ENCODE peak calls at places on chromosomes 11 and 22, in eight cellular contexts. One of them, this sample, is unnamed.

GRCh38 chr11:117997436-117998200 is 11.4 kb downstream of the IL10RA start:
- DNase-seq in IMR-90: no peak
- DNase-seq in foreskin fibroblast: no peak
- DNase-seq in upper lobe of right lung: no peak
- DNase-seq in endothelial cell: no peak
- DNase-seq in K562: no peak
- DNase-seq in astrocyte of the spinal cord: no peak
- DNase-seq in AG04450: no peak
- DNase-seq in this sample: peak

GRCh38 chr11:33829430-33830141 is 55.3 kb upstream of the FBXO3 start:
- DNase-seq in foreskin fibroblast: peak
- DNase-seq in endothelial cell: peak
- DNase-seq in K562: peak
- DNase-seq in AG04450: peak
- DNase-seq in upper lobe of right lung: no peak
- DNase-seq in IMR-90: peak
- DNase-seq in astrocyte of the spinal cord: peak
- DNase-seq in this sample: peak

GRCh38 chr11:8593935-8594909 is at the start of gene STK33:
- DNase-seq in endothelial cell: peak
- DNase-seq in foreskin fibroblast: no peak
- DNase-seq in IMR-90: no peak
- DNase-seq in AG04450: no peak
- DNase-seq in K562: peak
- DNase-seq in upper lobe of right lung: peak
- DNase-seq in astrocyte of the spinal cord: peak
- DNase-seq in this sample: peak

GRCh38 chr11:120401506-120401905 is 65.3 kb downstream of the ARHGEF12 start:
- DNase-seq in K562: no peak
- DNase-seq in endothelial cell: no peak
- DNase-seq in foreskin fibroblast: no peak
- DNase-seq in astrocyte of the spinal cord: no peak
- DNase-seq in IMR-90: no peak
- DNase-seq in upper lobe of right lung: no peak
- DNase-seq in AG04450: no peak
- DNase-seq in this sample: no peak

GRCh38 chr11:1211838-1212237 is 11.0 kb upstream of the MUC5B start:
- DNase-seq in foreskin fibroblast: no peak
- DNase-seq in AG04450: no peak
- DNase-seq in endothelial cell: no peak
- DNase-seq in astrocyte of the spinal cord: no peak
- DNase-seq in K562: no peak
- DNase-seq in upper lobe of right lung: no peak
- DNase-seq in IMR-90: no peak
- DNase-seq in this sample: no peak

GRCh38 chr11:12404461-12404860 is 27.1 kb downstream of the PARVA start:
- DNase-seq in upper lobe of right lung: no peak
- DNase-seq in K562: no peak
- DNase-seq in foreskin fibroblast: no peak
- DNase-seq in AG04450: no peak
- DNase-seq in astrocyte of the spinal cord: no peak
- DNase-seq in IMR-90: no peak
- DNase-seq in endothelial cell: no peak
- DNase-seq in this sample: no peak

GRCh38 chr11:35376613-35377012 is 42.7 kb downstream of the SLC1A2 start:
- DNase-seq in upper lobe of right lung: no peak
- DNase-seq in astrocyte of the spinal cord: no peak
- DNase-seq in K562: no peak
- DNase-seq in AG04450: no peak
- DNase-seq in foreskin fibroblast: peak
- DNase-seq in IMR-90: peak
- DNase-seq in endothelial cell: no peak
- DNase-seq in this sample: no peak

GRCh38 chr11:587978-588380 is 11.7 kb downstream of the PHRF1 start:
- DNase-seq in astrocyte of the spinal cord: peak
- DNase-seq in endothelial cell: no peak
- DNase-seq in IMR-90: peak
- DNase-seq in AG04450: no peak
- DNase-seq in upper lobe of right lung: peak
- DNase-seq in foreskin fibroblast: peak
- DNase-seq in K562: peak
- DNase-seq in this sample: peak

GRCh38 chr11:115111066-115111465 is 393.1 kb downstream of the CADM1 start:
- DNase-seq in astrocyte of the spinal cord: no peak
- DNase-seq in foreskin fibroblast: no peak
- DNase-seq in upper lobe of right lung: no peak
- DNase-seq in K562: no peak
- DNase-seq in IMR-90: no peak
- DNase-seq in AG04450: no peak
- DNase-seq in endothelial cell: no peak
- DNase-seq in this sample: no peak

GRCh38 chr11:61158691-61159381 is 2.4 kb downstream of the VPS37C start:
- DNase-seq in endothelial cell: no peak
- DNase-seq in AG04450: peak
- DNase-seq in astrocyte of the spinal cord: peak
- DNase-seq in foreskin fibroblast: peak
- DNase-seq in IMR-90: peak
- DNase-seq in K562: no peak
- DNase-seq in upper lobe of right lung: no peak
- DNase-seq in this sample: no peak

GRCh38 chr11:60795291-60795690 is 10.2 kb downstream of the MS4A10 start:
- DNase-seq in astrocyte of the spinal cord: no peak
- DNase-seq in AG04450: no peak
- DNase-seq in endothelial cell: no peak
- DNase-seq in foreskin fibroblast: no peak
- DNase-seq in IMR-90: no peak
- DNase-seq in upper lobe of right lung: no peak
- DNase-seq in K562: no peak
- DNase-seq in this sample: no peak

GRCh38 chr22:29041408-29041807 is 20.2 kb downstream of the C22orf31 start:
- DNase-seq in astrocyte of the spinal cord: peak
- DNase-seq in upper lobe of right lung: no peak
- DNase-seq in foreskin fibroblast: no peak
- DNase-seq in IMR-90: peak
- DNase-seq in K562: no peak
- DNase-seq in AG04450: no peak
- DNase-seq in endothelial cell: no peak
- DNase-seq in this sample: no peak

GRCh38 chr11:47306484-47306844 is 36.5 kb downstream of the MADD start:
- DNase-seq in AG04450: no peak
- DNase-seq in astrocyte of the spinal cord: no peak
- DNase-seq in endothelial cell: no peak
- DNase-seq in K562: no peak
- DNase-seq in upper lobe of right lung: no peak
- DNase-seq in foreskin fibroblast: no peak
- DNase-seq in IMR-90: no peak
- DNase-seq in this sample: no peak

GRCh38 chr22:20727118-20728015 is 46.5 kb upstream of the SERPIND1 start:
- DNase-seq in AG04450: no peak
- DNase-seq in endothelial cell: no peak
- DNase-seq in K562: no peak
- DNase-seq in astrocyte of the spinal cord: no peak
- DNase-seq in IMR-90: no peak
- DNase-seq in foreskin fibroblast: no peak
- DNase-seq in upper lobe of right lung: no peak
- DNase-seq in this sample: no peak

GRCh38 chr22:20728523-20729190 is 45.3 kb upstream of the SERPIND1 start:
- DNase-seq in IMR-90: no peak
- DNase-seq in endothelial cell: no peak
- DNase-seq in K562: no peak
- DNase-seq in upper lobe of right lung: no peak
- DNase-seq in AG04450: no peak
- DNase-seq in astrocyte of the spinal cord: no peak
- DNase-seq in foreskin fibroblast: no peak
- DNase-seq in this sample: no peak

GRCh38 chr22:20724676-20725454 is 49.0 kb upstream of the SERPIND1 start:
- DNase-seq in AG04450: no peak
- DNase-seq in astrocyte of the spinal cord: no peak
- DNase-seq in upper lobe of right lung: no peak
- DNase-seq in IMR-90: no peak
- DNase-seq in K562: no peak
- DNase-seq in endothelial cell: no peak
- DNase-seq in foreskin fibroblast: no peak
- DNase-seq in this sample: no peak

GRCh38 chr22:20725987-20726558 is 47.8 kb upstream of the SERPIND1 start:
- DNase-seq in endothelial cell: no peak
- DNase-seq in astrocyte of the spinal cord: no peak
- DNase-seq in upper lobe of right lung: no peak
- DNase-seq in foreskin fibroblast: no peak
- DNase-seq in AG04450: no peak
- DNase-seq in IMR-90: no peak
- DNase-seq in K562: no peak
- DNase-seq in this sample: no peak

GRCh38 chr22:20729194-20729593 is 44.7 kb upstream of the SERPIND1 start:
- DNase-seq in astrocyte of the spinal cord: no peak
- DNase-seq in endothelial cell: no peak
- DNase-seq in K562: no peak
- DNase-seq in AG04450: no peak
- DNase-seq in upper lobe of right lung: no peak
- DNase-seq in IMR-90: no peak
- DNase-seq in foreskin fibroblast: no peak
- DNase-seq in this sample: no peak
- TF ChIP-seq CTCF in astrocyte of the spinal cord: no peak
- TF ChIP-seq CTCF in endothelial cell: no peak
- TF ChIP-seq CTCF in K562: peak
- TF ChIP-seq CTCF in AG04450: no peak
- TF ChIP-seq CTCF in upper lobe of right lung: no peak
- TF ChIP-seq CTCF in IMR-90: no peak
- TF ChIP-seq CTCF in foreskin fibroblast: no peak
- TF ChIP-seq CTCF in this sample: no peak

DNA sequence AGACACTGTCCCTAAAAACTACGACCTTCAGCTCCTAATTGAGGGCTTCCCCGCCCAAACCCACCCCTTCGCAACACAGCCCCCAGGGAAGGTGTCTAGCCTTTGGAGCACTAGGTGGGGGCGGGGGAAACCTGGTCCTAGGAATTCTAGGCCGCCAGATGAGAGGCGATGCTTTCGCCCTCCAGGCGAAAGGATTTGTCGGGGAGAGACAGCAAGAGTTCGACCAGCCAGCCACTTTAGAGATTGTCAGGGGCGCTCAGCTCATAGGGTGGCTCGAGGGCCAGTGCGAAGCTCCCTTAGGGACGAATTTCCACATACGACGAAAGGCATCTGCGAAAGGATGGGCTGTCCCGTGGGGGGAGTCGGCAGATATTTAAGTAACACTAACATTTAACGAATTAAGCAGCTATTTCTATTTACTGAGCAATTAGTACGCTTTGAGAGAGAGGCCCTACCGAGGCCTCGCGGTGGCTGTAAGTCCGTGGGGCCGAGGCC is 5.3 kb downstream of the CD248 start:
- DNase-seq in IMR-90: no peak
- DNase-seq in endothelial cell: no peak
- DNase-seq in astrocyte of the spinal cord: no peak
- DNase-seq in upper lobe of right lung: no peak
- DNase-seq in AG04450: no peak
- DNase-seq in foreskin fibroblast: no peak
- DNase-seq in K562: no peak
- DNase-seq in this sample: no peak
- TF ChIP-seq CTCF in IMR-90: no peak
- TF ChIP-seq CTCF in endothelial cell: no peak
- TF ChIP-seq CTCF in astrocyte of the spinal cord: peak
- TF ChIP-seq CTCF in upper lobe of right lung: no peak
- TF ChIP-seq CTCF in AG04450: no peak
- TF ChIP-seq CTCF in foreskin fibroblast: no peak
- TF ChIP-seq CTCF in K562: peak
- TF ChIP-seq CTCF in this sample: peak

DNA sequence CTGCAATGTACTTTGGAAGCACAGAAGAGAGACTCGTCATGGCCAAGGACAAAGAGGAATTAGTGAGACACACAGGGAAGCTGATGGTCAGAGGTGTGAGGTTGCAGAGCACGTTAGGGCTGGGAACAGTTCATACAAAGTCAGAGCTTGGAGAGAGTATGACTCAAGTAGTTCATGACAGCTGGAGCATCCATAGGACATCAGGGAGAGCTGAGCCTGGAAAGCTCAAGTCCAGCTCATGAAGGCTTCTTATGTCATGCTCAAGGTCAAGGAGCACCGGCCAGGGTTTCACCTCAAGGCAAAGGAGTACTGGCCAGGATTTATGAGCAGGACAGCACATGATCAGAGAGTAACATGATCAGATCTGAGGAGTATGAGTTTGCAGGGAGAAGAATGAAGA is 64.6 kb upstream of the CHST1 start:
- DNase-seq in upper lobe of right lung: no peak
- DNase-seq in foreskin fibroblast: no peak
- DNase-seq in K562: no peak
- DNase-seq in AG04450: no peak
- DNase-seq in astrocyte of the spinal cord: no peak
- DNase-seq in IMR-90: no peak
- DNase-seq in endothelial cell: no peak
- DNase-seq in this sample: no peak
- TF ChIP-seq CTCF in upper lobe of right lung: no peak
- TF ChIP-seq CTCF in foreskin fibroblast: no peak
- TF ChIP-seq CTCF in K562: no peak
- TF ChIP-seq CTCF in AG04450: no peak
- TF ChIP-seq CTCF in astrocyte of the spinal cord: no peak
- TF ChIP-seq CTCF in IMR-90: no peak
- TF ChIP-seq CTCF in endothelial cell: no peak
- TF ChIP-seq CTCF in this sample: no peak

GRCh38 chr11:72607101-72607468 is 67.1 kb downstream of the PDE2A start:
- DNase-seq in astrocyte of the spinal cord: no peak
- DNase-seq in upper lobe of right lung: no peak
- DNase-seq in foreskin fibroblast: no peak
- DNase-seq in endothelial cell: no peak
- DNase-seq in IMR-90: no peak
- DNase-seq in AG04450: no peak
- DNase-seq in K562: no peak
- DNase-seq in this sample: peak

GRCh38 chr11:72606362-72607100 is 67.7 kb downstream of the PDE2A start:
- DNase-seq in upper lobe of right lung: no peak
- DNase-seq in endothelial cell: no peak
- DNase-seq in IMR-90: no peak
- DNase-seq in astrocyte of the spinal cord: no peak
- DNase-seq in K562: no peak
- DNase-seq in foreskin fibroblast: no peak
- DNase-seq in AG04450: no peak
- DNase-seq in this sample: no peak

GRCh38 chr11:72609451-72609850 is 64.8 kb downstream of the PDE2A start:
- DNase-seq in upper lobe of right lung: no peak
- DNase-seq in IMR-90: no peak
- DNase-seq in K562: no peak
- DNase-seq in foreskin fibroblast: no peak
- DNase-seq in endothelial cell: no peak
- DNase-seq in astrocyte of the spinal cord: no peak
- DNase-seq in AG04450: no peak
- DNase-seq in this sample: no peak

GRCh38 chr11:72607496-72607895 is 66.7 kb downstream of the PDE2A start:
- DNase-seq in K562: no peak
- DNase-seq in upper lobe of right lung: no peak
- DNase-seq in foreskin fibroblast: no peak
- DNase-seq in AG04450: no peak
- DNase-seq in endothelial cell: no peak
- DNase-seq in IMR-90: no peak
- DNase-seq in astrocyte of the spinal cord: no peak
- DNase-seq in this sample: no peak

DNA sequence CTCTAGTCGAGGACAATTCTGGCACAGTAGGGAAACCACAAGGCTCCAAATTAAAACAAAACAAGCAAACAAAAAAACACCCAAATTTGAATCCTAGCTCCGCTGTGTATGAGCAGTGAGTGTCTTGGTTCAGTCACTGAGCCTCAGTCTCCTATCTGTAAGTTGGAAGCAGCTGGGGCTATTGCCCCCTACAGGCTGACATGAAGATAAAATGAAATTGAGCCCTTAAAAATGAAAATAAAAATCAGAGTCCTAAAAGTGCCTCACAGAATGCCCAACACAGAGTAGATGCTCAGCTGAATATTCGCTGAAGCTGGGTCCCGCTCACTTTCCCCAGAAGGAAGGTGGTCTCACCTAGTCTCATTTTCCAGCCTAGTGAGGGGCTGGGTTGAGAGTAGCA is 65.2 kb downstream of the PDE2A start:
- DNase-seq in foreskin fibroblast: no peak
- DNase-seq in IMR-90: peak
- DNase-seq in AG04450: no peak
- DNase-seq in endothelial cell: no peak
- DNase-seq in upper lobe of right lung: no peak
- DNase-seq in astrocyte of the spinal cord: no peak
- DNase-seq in K562: peak
- DNase-seq in this sample: peak
- TF ChIP-seq CTCF in foreskin fibroblast: peak
- TF ChIP-seq CTCF in IMR-90: peak
- TF ChIP-seq CTCF in AG04450: peak
- TF ChIP-seq CTCF in endothelial cell: peak
- TF ChIP-seq CTCF in upper lobe of right lung: peak
- TF ChIP-seq CTCF in astrocyte of the spinal cord: peak
- TF ChIP-seq CTCF in K562: peak
- TF ChIP-seq CTCF in this sample: peak

This sample was measured in activated CD8-positive, alpha-beta T cell treated with anti-CD3 and anti-CD28 coated beads for 36 hours.